ENCODE peak calls at places on chromosomes 12 and 14, in five cellular contexts. I is lung; Q is activated naive CD8-positive, alpha-beta T cell treated with anti-CD3 and anti-CD28 coated beads, Interleukin-2, amount 50 U/mL, for 24 hours; A is Right ventricle myocardium superior; F is upper lobe of right lung. Y is an unnamed sample.
A peak's percentile ranks its signal among the peaks of the same experiment; 100 is the strongest.

GRCh38 chr12:81644503-81644902 is 114.6 kb downstream of the PPFIA2 start:
- DNase-seq in I (no peak), Q (no peak), A (no peak), F (no peak), Y (no peak)

GRCh38 chr14:93789366-93790130 is 1.3 kb upstream of the PRIMA1 start:
- DNase-seq in I (no peak), Q (no peak), A (no peak), F (no peak), Y (no peak)

GRCh38 chr12:89080797-89081470 is 271.4 kb downstream of the DUSP6 start:
- DNase-seq in I (no peak), Q (no peak), A (no peak), F (no peak), Y (no peak)

GRCh38 chr12:101697930-101698781 is 716 bp downstream of the CHPT1 start:
- DNase-seq in I (peak; percentile 49), Q (peak; percentile 10), A (peak; percentile 73), F (peak; percentile 80), Y (peak; percentile 61)

GRCh38 chr12:21831671-21832357 is 57.3 kb upstream of the KCNJ8 start:
- DNase-seq in I (no peak), Q (no peak), A (no peak), F (no peak), Y (peak; percentile 28)

GRCh38 chr12:46406352-46407027 is 33.9 kb upstream of the SLC38A2 start:
- DNase-seq in I (no peak), Q (no peak), A (no peak), F (no peak), Y (no peak)

GRCh38 chr12:50231346-50231745 is 52.0 kb downstream of the LIMA1 start:
- DNase-seq in I (no peak), Q (no peak), A (no peak), F (no peak), Y (no peak)

GRCh38 chr12:109098671-109099070 is 1.3 kb downstream of the UNG start:
- DNase-seq in I (no peak), Q (no peak), A (no peak), F (no peak), Y (no peak)

GRCh38 chr14:21711360-21711961 is 37.8 kb upstream of the OR4E1 start:
- DNase-seq in I (no peak), Q (no peak), A (no peak), F (no peak), Y (no peak)

Y was measured in left colon.